ENCODE peak calls at places on chromosomes 7 and 10, in ten cellular contexts. Y is activated B cell treated with CpG ODN at 0.5 μM for 24 hours; R is astrocyte of the cerebellum; M is thoracic aorta; S is CD4-positive, alpha-beta T cell; T is astrocyte of the spinal cord; C is IMR-90; X is epithelial cell of esophagus; A is CD8-positive, alpha-beta T cell; N is epithelial cell of proximal tubule. O is an unnamed sample.

GRCh38 chr10:128466831-128467371 is 340.7 kb upstream of the MKI67 start:
- DNase-seq in T (no peak), S (no peak), X (no peak), R (no peak), A (no peak), Y (no peak), N (no peak), M (no peak), C (no peak), O (no peak)

GRCh38 chr10:94613-95012 is 40.6 kb upstream of the ZMYND11 start:
- DNase-seq in M (no peak), R (no peak), Y (no peak), S (no peak), C (no peak), T (no peak), A (no peak), N (no peak), X (no peak), O (no peak)

GRCh38 chr7:140674899-140675701 is 2.4 kb downstream of the ADCK2 start:
- DNase-seq in A (no peak), C (peak), Y (no peak), X (peak), S (no peak), R (peak), M (no peak), T (peak), N (peak), O (no peak)

GRCh38 chr10:89332092-89332633 is 4.4 kb downstream of the IFIT3 start:
- DNase-seq in Y (no peak), M (no peak), R (peak), T (peak), S (no peak), A (no peak), N (no peak), X (peak), C (peak), O (no peak)

GRCh38 chr7:26648429-26649015 is 215.9 kb downstream of the SKAP2 start:
- DNase-seq in S (no peak), T (peak), R (no peak), C (peak), Y (no peak), N (peak), A (no peak), X (peak), M (no peak), O (no peak)

GRCh38 chr7:30521532-30521931 is 16.9 kb upstream of the GGCT start:
- DNase-seq in X (no peak), S (no peak), N (no peak), Y (no peak), R (no peak), M (no peak), C (peak), T (no peak), A (no peak), O (no peak)

GRCh38 chr10:91745086-91745831 is 53.0 kb upstream of the TNKS2 start:
- DNase-seq in N (peak), A (no peak), T (no peak), S (no peak), X (peak), C (no peak), R (no peak), M (no peak), Y (no peak), O (no peak)

GRCh38 chr10:35716776-35717175 is 74.7 kb upstream of the FZD8 start:
- DNase-seq in T (no peak), C (no peak), X (peak), Y (no peak), A (no peak), S (no peak), N (peak), M (no peak), R (no peak), O (no peak)

GRCh38 chr10:110706690-110707098 is 62.6 kb downstream of the RBM20 start:
- DNase-seq in M (no peak), S (no peak), R (peak), T (peak), C (peak), A (no peak), X (no peak), N (peak), Y (no peak), O (no peak)

GRCh38 chr10:101961591-101962498 is 94.1 kb downstream of the ARMH3 start:
- DNase-seq in T (no peak), S (no peak), Y (no peak), N (no peak), C (peak), M (peak), R (no peak), X (peak), A (no peak), O (no peak)

GRCh38 chr7:133489906-133490305 is 237.0 kb downstream of the EXOC4 start:
- DNase-seq in T (no peak), M (no peak), A (no peak), Y (no peak), S (no peak), C (no peak), N (no peak), R (no peak), X (peak), O (no peak)

GRCh38 chr10:15167411-15168295 is 840 bp downstream of the NMT2 start:
- DNase-seq in A (peak), M (no peak), S (peak), C (peak), R (no peak), T (peak), X (peak), N (no peak), Y (peak), O (peak)

GRCh38 chr10:59880976-59881510 is 25.3 kb downstream of the CCDC6 start:
- DNase-seq in C (no peak), X (peak), A (peak), Y (no peak), S (no peak), M (no peak), N (no peak), R (no peak), T (no peak), O (no peak)

GRCh38 chr7:17206354-17206905 is 92.0 kb upstream of the AHR start:
- DNase-seq in M (no peak), N (no peak), T (no peak), Y (no peak), X (peak), A (no peak), S (no peak), R (no peak), C (no peak), O (no peak)

GRCh38 chr7:117402109-117402508 is 25.2 kb downstream of the ASZ1 start:
- DNase-seq in A (no peak), M (no peak), T (no peak), N (no peak), S (no peak), X (peak), C (peak), Y (no peak), R (no peak), O (no peak)

GRCh38 chr7:139783647-139784385 is 6.0 kb upstream of the HIPK2 start:
- DNase-seq in M (no peak), R (no peak), N (no peak), S (no peak), T (no peak), X (peak), A (no peak), Y (no peak), C (no peak), O (no peak)

GRCh38 chr7:30093351-30094019 is 41.3 kb upstream of the MTURN start:
- DNase-seq in A (no peak), N (no peak), Y (no peak), M (no peak), R (no peak), S (no peak), T (peak), X (no peak), C (peak), O (no peak)

GRCh38 chr7:140604760-140605159 is 35.9 kb downstream of the DENND2A start:
- DNase-seq in N (no peak), X (peak), M (no peak), S (no peak), A (no peak), R (no peak), C (peak), Y (no peak), T (peak), O (no peak)

GRCh38 chr10:86299562-86299961 is 67.0 kb downstream of the GRID1 start:
- DNase-seq in N (no peak), A (no peak), C (no peak), Y (no peak), M (no peak), T (no peak), X (no peak), S (no peak), R (no peak), O (peak)

GRCh38 chr7:27175005-27175625 is 995 bp upstream of the HOXA10 start:
- DNase-seq in T (no peak), S (no peak), A (no peak), M (no peak), R (no peak), X (no peak), C (no peak), Y (no peak), N (no peak), O (peak)

GRCh38 chr10:63346015-63346441 is 119.7 kb downstream of the JMJD1C start:
- DNase-seq in C (peak), X (peak), Y (no peak), N (no peak), S (no peak), M (no peak), T (peak), A (no peak), R (no peak), O (no peak)

GRCh38 chr10:124495176-124495575 is 33.6 kb downstream of the LHPP start:
- DNase-seq in M (no peak), A (no peak), Y (no peak), T (no peak), R (no peak), X (peak), S (no peak), C (no peak), N (no peak), O (no peak)

GRCh38 chr7:47803846-47804245 is 144.4 kb downstream of the PKD1L1 start:
- DNase-seq in R (no peak), M (no peak), C (no peak), A (no peak), X (no peak), T (no peak), N (no peak), S (no peak), Y (no peak), O (no peak)

GRCh38 chr10:71856619-71857018 is 5.6 kb upstream of the PSAP start:
- DNase-seq in A (no peak), M (no peak), T (no peak), R (no peak), S (no peak), Y (no peak), C (no peak), X (no peak), N (no peak), O (no peak)

GRCh38 chr7:539731-540411 is 20.2 kb upstream of the PDGFA start:
- DNase-seq in N (no peak), C (peak), M (no peak), Y (no peak), A (no peak), T (peak), X (peak), R (no peak), S (no peak), O (no peak)

GRCh38 chr7:157136372-157136771 is 2.4 kb upstream of the UBE3C start:
- DNase-seq in T (peak), C (peak), S (no peak), R (peak), Y (no peak), A (no peak), X (peak), M (no peak), N (no peak), O (no peak)

GRCh38 chr7:6565655-6566054 is 11.6 kb upstream of the ZDHHC4 start:
- DNase-seq in A (no peak), T (no peak), N (no peak), R (no peak), S (no peak), Y (no peak), X (no peak), M (no peak), C (no peak), O (no peak)

GRCh38 chr7:4179616-4180380 is 502.3 kb upstream of the FOXK1 start:
- DNase-seq in N (no peak), R (no peak), Y (no peak), T (no peak), A (no peak), M (no peak), X (no peak), S (no peak), C (no peak), O (no peak)

GRCh38 chr7:18345641-18346234 is 149.8 kb upstream of the HDAC9 start:
- DNase-seq in Y (no peak), X (peak), A (no peak), R (peak), N (no peak), M (no peak), C (peak), S (no peak), T (peak), O (peak)

GRCh38 chr7:42493436-42494198 is 256.6 kb upstream of the GLI3 start:
- DNase-seq in A (no peak), R (peak), S (no peak), N (peak), M (peak), T (peak), C (peak), Y (no peak), X (peak), O (peak)
- TF ChIP-seq CTCF in A (no peak), R (no peak), S (no peak), N (peak), M (no peak), T (no peak), C (no peak), Y (no peak), X (no peak), O (no peak)

DNA sequence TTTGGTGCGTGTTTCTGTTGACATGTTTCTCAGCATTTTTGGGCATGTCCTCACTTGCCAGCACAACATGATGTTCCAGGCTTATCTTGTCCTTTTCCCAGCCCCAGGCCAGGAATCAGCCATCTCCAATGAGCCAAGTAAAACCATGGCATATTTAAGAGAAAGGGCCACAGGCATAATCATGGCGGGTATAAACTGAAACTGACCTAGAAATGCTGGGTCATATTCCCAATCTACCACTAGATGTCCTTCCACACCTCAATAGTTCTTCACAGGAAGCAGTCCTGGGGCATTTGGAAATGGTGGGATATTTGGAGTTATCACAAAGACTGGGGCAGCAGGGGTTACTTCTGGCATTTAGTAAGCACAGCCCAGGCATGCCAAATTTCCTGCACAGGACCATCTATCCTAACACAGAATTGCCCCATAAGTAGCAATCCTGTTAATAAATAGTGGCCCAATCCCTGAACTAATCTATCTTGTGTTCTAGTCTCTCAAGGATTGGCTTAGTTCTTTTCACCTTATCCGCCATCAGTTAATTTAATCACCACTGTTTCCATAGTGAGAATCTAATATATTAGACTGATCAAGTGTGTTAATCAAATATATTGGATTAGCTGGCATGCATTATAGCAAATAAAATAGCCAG is 101.6 kb downstream of the NPSR1 start:
- DNase-seq in Y (no peak), X (peak), A (no peak), S (no peak), N (no peak), T (peak), M (no peak), C (peak), R (peak), O (no peak)
- TF ChIP-seq CTCF in Y (no peak), X (peak), A (no peak), S (no peak), N (peak), T (peak), M (no peak), C (peak), R (peak), O (peak)

GRCh38 chr7:2384354-2385243 is 18.8 kb upstream of the CHST12 start:
- DNase-seq in X (peak), S (no peak), C (no peak), M (no peak), A (no peak), Y (no peak), T (no peak), N (no peak), R (no peak), O (no peak)
- TF ChIP-seq CTCF in X (peak), S (no peak), C (no peak), M (no peak), A (no peak), Y (no peak), T (peak), N (peak), R (peak), O (no peak)

GRCh38 chr10:132507467-132507955 is 30.1 kb upstream of the INPP5A start:
- DNase-seq in Y (no peak), A (no peak), C (no peak), M (no peak), T (no peak), N (no peak), X (no peak), S (no peak), R (no peak), O (no peak)

GRCh38 chr10:132510174-132510611 is 27.4 kb upstream of the INPP5A start:
- DNase-seq in Y (no peak), A (no peak), C (no peak), N (no peak), T (no peak), R (no peak), M (no peak), X (no peak), S (no peak), O (no peak)

GRCh38 chr10:132509506-132510173 is 27.9 kb upstream of the INPP5A start:
- DNase-seq in S (no peak), X (no peak), Y (peak), N (no peak), C (no peak), A (no peak), T (no peak), M (no peak), R (no peak), O (no peak)

GRCh38 chr10:132507956-132508490 is 29.6 kb upstream of the INPP5A start:
- DNase-seq in M (no peak), T (no peak), X (no peak), R (no peak), S (no peak), Y (peak), A (no peak), N (no peak), C (no peak), O (no peak)

DNA sequence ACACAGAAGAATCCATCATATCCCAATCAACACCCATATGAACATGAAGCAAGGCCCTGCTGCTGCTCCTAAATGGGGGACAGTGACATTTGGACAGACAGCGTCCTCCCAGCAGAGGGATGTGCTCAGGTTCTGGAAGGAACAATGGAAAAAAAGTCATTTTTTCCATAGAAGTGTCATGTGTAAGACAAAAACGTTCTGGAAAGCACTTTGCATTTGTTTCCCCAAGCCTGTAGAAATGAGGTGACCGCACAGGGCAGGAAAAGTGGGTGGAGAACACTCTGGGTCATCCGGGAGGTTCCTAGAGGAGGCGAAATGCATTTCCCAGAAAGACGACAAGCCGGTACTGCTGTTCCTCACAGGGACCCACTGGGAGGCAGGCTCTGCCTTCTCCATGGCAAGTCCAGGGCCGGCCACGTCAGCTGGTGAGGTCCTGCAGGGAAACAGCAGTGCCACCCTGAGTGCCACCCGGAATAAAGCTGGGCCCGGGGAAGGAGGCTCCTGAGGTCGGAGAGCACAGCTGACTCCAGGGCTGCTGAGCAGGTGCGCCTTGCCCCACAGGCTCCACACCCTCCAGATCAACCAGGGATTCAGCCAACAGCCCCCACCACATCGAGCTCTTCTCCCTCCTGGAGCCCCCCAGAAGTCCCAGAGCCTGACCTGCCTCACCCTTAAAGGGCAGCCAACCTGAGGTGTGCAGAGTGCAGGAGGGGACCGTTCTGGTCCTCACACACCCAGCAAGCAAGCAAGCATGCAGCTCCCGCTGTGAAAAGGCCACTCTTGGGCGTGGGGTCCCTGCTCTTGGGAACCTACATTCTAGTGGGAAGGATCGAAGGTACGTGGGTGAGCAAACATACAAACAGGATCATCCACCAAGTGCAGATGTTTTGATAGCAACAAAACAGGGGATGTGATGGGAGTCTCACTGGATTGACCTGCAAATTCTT is 28.8 kb upstream of the INPP5A start:
- DNase-seq in A (no peak), N (no peak), T (no peak), C (no peak), X (no peak), M (no peak), Y (peak), S (no peak), R (no peak), O (no peak)
- TF ChIP-seq CTCF in A (no peak), N (no peak), T (no peak), C (peak), X (no peak), M (peak), Y (no peak), S (no peak), R (no peak), O (no peak)

DNA sequence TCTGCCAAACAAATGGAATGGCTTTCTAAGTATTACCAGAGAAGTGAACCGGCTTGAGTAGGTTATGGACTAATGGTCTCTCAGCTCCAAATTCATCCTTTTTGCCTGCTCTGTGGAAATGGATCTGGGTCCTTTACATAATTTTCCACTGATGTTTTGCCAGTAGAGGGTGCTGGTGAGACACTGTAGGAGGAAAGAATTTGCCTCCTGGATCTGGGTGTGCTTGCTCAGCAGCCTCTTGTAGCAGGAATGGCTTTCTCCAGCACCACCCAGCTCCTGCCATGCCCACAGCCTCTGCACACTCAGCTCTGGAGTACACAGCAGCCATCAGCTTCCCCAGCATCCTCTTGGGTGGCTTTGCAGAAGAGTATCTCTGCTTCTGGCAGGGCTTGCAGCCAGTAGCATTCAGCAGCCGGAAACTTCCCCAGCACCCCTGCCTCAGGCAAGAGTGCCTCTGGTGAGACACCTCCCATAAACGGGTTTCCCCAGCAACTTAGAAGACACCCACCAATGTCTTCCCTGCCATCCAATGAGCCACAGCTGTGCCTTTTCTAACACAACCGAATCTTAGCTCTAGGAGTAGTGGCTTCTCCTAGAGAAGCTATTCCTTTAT is 235.0 kb upstream of the PLPP4 start:
- DNase-seq in M (no peak), T (peak), S (no peak), N (peak), C (no peak), R (peak), A (no peak), X (peak), Y (no peak), O (no peak)
- TF ChIP-seq CTCF in M (no peak), T (peak), S (no peak), N (peak), C (peak), R (peak), A (no peak), X (peak), Y (no peak), O (peak)